ENCODE peak calls at places on chromosomes 16 and 17, in four cellular contexts. H is neural crest cell, M is left kidney, W is NCI-H526. X is an unnamed sample.

GRCh38 chr17:42313773-42314566 is 25.7 kb downstream of the STAT5A start:
- DNase-seq in H (no peak), M (no peak), W (no peak), X (no peak)

GRCh38 chr17:57975044-57975443 is 13.0 kb downstream of the VEZF1 start:
- DNase-seq in H (no peak), M (no peak), W (no peak), X (no peak)

GRCh38 chr17:83189013-83189672 is 109.7 kb downstream of the METRNL start:
- DNase-seq in H (no peak), M (no peak), W (no peak), X (no peak)

GRCh38 chr16:10933865-10934264 is 8.4 kb downstream of the DEXI start:
- DNase-seq in H (no peak), M (no peak), W (no peak), X (no peak)

GRCh38 chr17:79676796-79677195 is 53.9 kb upstream of the ENPP7 start:
- DNase-seq in H (no peak), M (no peak), W (no peak), X (no peak)

GRCh38 chr16:57600048-57600835 is 28.2 kb upstream of the ADGRG1 start:
- DNase-seq in H (peak), M (peak), W (peak), X (no peak)

GRCh38 chr17:40458001-40458791 is 14.9 kb downstream of the IGFBP4 start:
- DNase-seq in H (no peak), M (peak), W (no peak), X (peak)

GRCh38 chr17:73156887-73157870 is 7.6 kb upstream of the SSTR2 start:
- DNase-seq in H (no peak), M (peak), W (no peak), X (peak)

GRCh38 chr16:13629704-13630103 is 290.2 kb upstream of the ERCC4 start:
- DNase-seq in H (no peak), M (no peak), W (no peak), X (no peak)

GRCh38 chr17:4474093-4474492 is 24.6 kb upstream of the SPNS2 start:
- DNase-seq in H (no peak), M (no peak), W (no peak), X (no peak)

GRCh38 chr17:75535871-75536270 is 10.4 kb downstream of the LLGL2 start:
- DNase-seq in H (no peak), M (no peak), W (no peak), X (no peak)

GRCh38 chr16:66947302-66948033 is 12.2 kb downstream of the CES2 start:
- DNase-seq in H (peak), M (peak), W (peak), X (peak)

GRCh38 chr17:78204387-78205123 is 9.5 kb upstream of the BIRC5 start:
- DNase-seq in H (no peak), M (no peak), W (no peak), X (no peak)

GRCh38 chr16:4290236-4290830 is 17.5 kb upstream of the TFAP4 start:
- DNase-seq in H (no peak), M (peak), W (no peak), X (no peak)

GRCh38 chr17:40295471-40296457 is 8.1 kb downstream of the CDC6 start:
- DNase-seq in H (no peak), M (no peak), W (no peak), X (no peak)

GRCh38 chr16:67558859-67559258 is 3.5 kb upstream of the CTCF start:
- DNase-seq in H (no peak), M (no peak), W (no peak), X (no peak)

GRCh38 chr17:79595956-79596355 is 14.9 kb downstream of the RBFOX3 start:
- DNase-seq in H (no peak), M (no peak), W (no peak), X (no peak)

GRCh38 chr16:11078812-11079459 is 134.6 kb downstream of the CLEC16A start:
- DNase-seq in H (no peak), M (no peak), W (no peak), X (no peak)

GRCh38 chr16:84368327-84368996 is at the start of gene ATP2C2:
- DNase-seq in H (no peak), M (peak), W (peak), X (no peak)

GRCh38 chr17:83155128-83156081 is 76.0 kb downstream of the METRNL start:
- DNase-seq in H (no peak), M (no peak), W (no peak), X (no peak)

GRCh38 chr16:1398351-1398750 is 16.2 kb downstream of the UNKL start:
- DNase-seq in H (no peak), M (no peak), W (no peak), X (no peak)

GRCh38 chr16:4147236-4147635 is 31.0 kb upstream of the ADCY9 start:
- DNase-seq in H (no peak), M (no peak), W (no peak), X (no peak)

GRCh38 chr17:29237476-29238132 is 9.1 kb upstream of the CRYBA1 start:
- DNase-seq in H (no peak), M (no peak), W (no peak), X (no peak)

GRCh38 chr17:491086-492014 is 138.7 kb upstream of the RPH3AL start:
- DNase-seq in H (peak), M (peak), W (no peak), X (no peak)

GRCh38 chr16:27617678-27618077 is 67.7 kb downstream of the KATNIP start:
- DNase-seq in H (no peak), M (peak), W (no peak), X (no peak)

GRCh38 chr16:12157510-12158093 is 181.1 kb downstream of the SNX29 start:
- DNase-seq in H (no peak), M (no peak), W (no peak), X (no peak)

GRCh38 chr17:17913695-17914332 is 58.4 kb downstream of the TOM1L2 start:
- DNase-seq in H (no peak), M (peak), W (no peak), X (peak)

GRCh38 chr16:19523559-19524355 is at the start of gene CCP110:
- DNase-seq in H (peak), M (peak), W (peak), X (peak)

GRCh38 chr17:81842725-81843504 is 8.1 kb upstream of the PPP1R27 start:
- DNase-seq in H (no peak), M (no peak), W (no peak), X (no peak)

GRCh38 chr17:77645441-77646430 is 312.8 kb upstream of the TNRC6C start:
- DNase-seq in H (no peak), M (peak), W (no peak), X (no peak)